ENCODE peak calls at places on chromosomes 16 and 17, in eight cellular contexts. K is Peyer's patch, X is PC-9, H is GM12878, R is IMR-90, O is gastrocnemius medialis, B is heart right ventricle, V is aorta. W is an unnamed sample.
A peak's percentile ranks its signal among the peaks of the same experiment; 100 is the strongest.

GRCh38 chr17:79369001-79369400 is 241.8 kb downstream of the RBFOX3 start:
- DNase-seq in K (no peak), X (no peak), H (no peak), R (no peak), O (no peak), B (no peak), V (peak; percentile 31), W (no peak)

GRCh38 chr16:56635441-56635967 is 3.0 kb upstream of the MT1A start:
- DNase-seq in K (no peak), X (no peak), H (no peak), R (no peak), O (no peak), B (no peak), V (no peak), W (no peak)

GRCh38 chr17:71667661-71668060 is 453.2 kb upstream of the SOX9 start:
- DNase-seq in K (no peak), X (no peak), H (no peak), R (no peak), O (no peak), B (no peak), V (no peak), W (no peak)

GRCh38 chr17:63546308-63547082 is 3.8 kb upstream of the DCAF7 start:
- DNase-seq in K (no peak), X (no peak), H (no peak), R (no peak), O (no peak), B (no peak), V (no peak), W (no peak)

GRCh38 chr16:30659507-30660423 is 1.5 kb downstream of the FBRS start:
- DNase-seq in K (no peak), X (peak; percentile 49), H (no peak), R (no peak), O (no peak), B (no peak), V (no peak), W (peak; percentile 50)

GRCh38 chr16:85019659-85020245 is 7.8 kb upstream of the KIAA0513 start:
- DNase-seq in K (no peak), X (no peak), H (no peak), R (no peak), O (no peak), B (no peak), V (no peak), W (no peak)

GRCh38 chr17:28881533-28882056 is 15.9 kb downstream of the FLOT2 start:
- DNase-seq in K (no peak), X (no peak), H (no peak), R (no peak), O (no peak), B (no peak), V (no peak), W (no peak)

GRCh38 chr17:33657181-33657580 is 364.1 kb upstream of the ASIC2 start:
- DNase-seq in K (no peak), X (no peak), H (no peak), R (no peak), O (no peak), B (no peak), V (no peak), W (no peak)

GRCh38 chr16:15765880-15766279 is 90.9 kb downstream of the MYH11 start:
- DNase-seq in K (no peak), X (peak; percentile 53), H (peak; percentile 74), R (peak; percentile 39), O (peak; percentile 17), B (peak; percentile 52), V (no peak), W (peak; percentile 71)

GRCh38 chr17:73028311-73028755 is 64.2 kb downstream of the SLC39A11 start:
- DNase-seq in K (no peak), X (no peak), H (no peak), R (peak; percentile 72), O (no peak), B (no peak), V (no peak), W (peak; percentile 67)

GRCh38 chr16:28293589-28293935 is 1.2 kb downstream of the SBK1 start:
- DNase-seq in K (no peak), X (no peak), H (no peak), R (no peak), O (no peak), B (no peak), V (no peak), W (no peak)

GRCh38 chr16:82524939-82525338 is 101.8 kb upstream of the CDH13 start:
- DNase-seq in K (no peak), X (no peak), H (no peak), R (no peak), O (no peak), B (no peak), V (no peak), W (no peak)

GRCh38 chr16:2206780-2207433 is 1.7 kb downstream of the MLST8 start:
- DNase-seq in K (no peak), X (no peak), H (no peak), R (no peak), O (no peak), B (no peak), V (no peak), W (no peak)
- H3K27me3 ChIP-seq in K (no peaks in the 10 kb centered on the region), X (no peaks in the 10 kb centered on the region), H (no peaks in the 10 kb centered on the region), R (no peaks in the 10 kb centered on the region), O (no peaks in the 10 kb centered on the region), B (no peaks in the 10 kb centered on the region), V (no peaks in the 10 kb centered on the region), W (no peaks in the 10 kb centered on the region)

DNA sequence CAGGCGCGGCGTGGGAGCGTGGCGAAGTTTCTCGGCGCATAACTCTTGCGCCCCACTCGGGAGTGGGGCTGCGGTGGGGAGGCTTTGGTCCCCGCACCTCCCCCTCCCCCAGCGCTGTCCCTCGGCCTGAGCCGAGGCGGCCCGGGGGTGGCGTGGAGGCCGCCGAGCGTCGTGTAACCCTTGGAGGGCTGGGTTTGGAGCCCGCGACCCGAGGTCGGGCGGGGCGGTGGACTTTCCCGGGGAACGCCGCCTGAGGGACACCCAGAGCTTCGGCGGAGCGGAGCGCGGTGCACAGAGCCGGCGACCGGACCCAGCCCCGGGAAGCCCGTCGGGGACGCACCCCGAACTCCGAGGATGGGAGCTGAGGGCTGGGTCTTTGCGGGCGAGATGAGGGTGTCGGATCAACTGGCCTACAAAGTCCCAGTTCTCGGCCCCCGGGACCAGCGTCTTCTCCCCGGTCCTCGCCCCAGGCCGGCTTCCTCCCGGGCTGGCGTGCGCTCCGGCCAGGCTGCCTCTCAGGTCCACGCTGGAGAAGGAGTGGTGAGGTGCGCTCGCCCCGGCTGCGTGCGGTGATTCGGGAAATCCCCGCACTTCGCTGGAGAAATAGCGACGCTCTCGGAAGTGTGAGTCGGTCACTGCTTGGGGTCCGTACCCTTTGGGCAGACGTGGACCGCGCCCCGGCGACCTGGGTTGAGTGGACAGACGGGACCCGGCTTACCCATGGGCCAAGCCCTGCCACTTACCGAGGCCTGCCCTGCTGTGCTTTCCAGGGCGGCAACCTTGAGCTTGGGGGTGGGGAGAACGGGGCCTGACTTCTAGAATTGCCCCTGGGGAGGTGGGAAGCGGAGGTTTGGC is 168.4 kb downstream of the RAB11FIP4 start:
- DNase-seq in K (peak; percentile 51), X (no peak), H (no peak), R (no peak), O (no peak), B (no peak), V (peak; percentile 62), W (peak; percentile 44)
- H3K4me1 ChIP-seq in K (peaks cover 44% of the 10 kb centered on the region), X (peaks cover 44% of the 10 kb centered on the region), H (no peaks in the 10 kb centered on the region), R (peaks cover 22% of the 10 kb centered on the region), O (peaks cover under 1% of the 10 kb centered on the region), B (peaks cover 49% of the 10 kb centered on the region), V (peaks cover 3% of the 10 kb centered on the region), W (peaks cover 40% of the 10 kb centered on the region)

GRCh38 chr17:60139438-60140285 is 10.1 kb upstream of the CA4 start:
- DNase-seq in K (peak; percentile 83), X (no peak), H (no peak), R (peak; percentile 58), O (peak; percentile 23), B (peak; percentile 71), V (peak; percentile 83), W (peak; percentile 89)
- H3K27me3 ChIP-seq in K (no peaks in the 10 kb centered on the region), X (no peaks in the 10 kb centered on the region), H (peaks cover under 1% of the 10 kb centered on the region), R (peaks cover 32% of the 10 kb centered on the region), O (peaks cover 30% of the 10 kb centered on the region), B (peaks cover 50% of the 10 kb centered on the region), V (no peaks in the 10 kb centered on the region), W (peaks cover 26% of the 10 kb centered on the region)

GRCh38 chr16:46895399-46896313 is 11.5 kb downstream of the GPT2 start:
- DNase-seq in K (no peak), X (no peak), H (no peak), R (no peak), O (no peak), B (no peak), V (no peak), W (no peak)

GRCh38 chr16:46898006-46898405 is 13.8 kb downstream of the GPT2 start:
- DNase-seq in K (no peak), X (no peak), H (no peak), R (no peak), O (no peak), B (no peak), V (no peak), W (no peak)

GRCh38 chr16:46897471-46897870 is 13.3 kb downstream of the GPT2 start:
- DNase-seq in K (no peak), X (no peak), H (no peak), R (no peak), O (peak; percentile 60), B (peak; percentile 34), V (no peak), W (no peak)

GRCh38 chr16:46894011-46894672 is 10.0 kb downstream of the GPT2 start:
- DNase-seq in K (no peak), X (no peak), H (no peak), R (peak; percentile 7), O (no peak), B (peak; percentile 41), V (no peak), W (no peak)

GRCh38 chr16:46896314-46896968 is 12.3 kb downstream of the GPT2 start:
- DNase-seq in K (no peak), X (no peak), H (no peak), R (peak; percentile 29), O (no peak), B (peak; percentile 36), V (no peak), W (no peak)
- H3K4me1 ChIP-seq in K (no peaks in the 10 kb centered on the region), X (peaks cover 9% of the 10 kb centered on the region), H (no peaks in the 10 kb centered on the region), R (peaks cover 17% of the 10 kb centered on the region), O (peaks cover 59% of the 10 kb centered on the region), B (peaks cover 42% of the 10 kb centered on the region), V (no peaks in the 10 kb centered on the region), W (peaks cover 49% of the 10 kb centered on the region)

GRCh38 chr16:49754495-49755290 is 101.2 kb downstream of the ZNF423 start:
- DNase-seq in K (no peak), X (no peak), H (no peak), R (no peak), O (no peak), B (peak; percentile 22), V (no peak), W (peak; percentile 51)
- H3K27me3 ChIP-seq in K (no peaks in the 10 kb centered on the region), X (peaks cover 98% of the 10 kb centered on the region), H (peaks cover 5% of the 10 kb centered on the region), R (peaks cover 12% of the 10 kb centered on the region), O (no peaks in the 10 kb centered on the region), B (peaks cover 6% of the 10 kb centered on the region), V (no peaks in the 10 kb centered on the region), W (no peaks in the 10 kb centered on the region)